ENCODE peak calls at places on chromosomes 5 and 9, in four cellular contexts. One of them, this sample, is unnamed.

GRCh38 chr9:94907246-94907936 is 180.9 kb downstream of the AOPEP start:
- DNase-seq in IMR-90: no peak
- DNase-seq in Caco-2: no peak
- DNase-seq in HepG2: no peak
- DNase-seq in this sample: no peak

GRCh38 chr9:38263534-38263933 is 129.0 kb upstream of the ALDH1B1 start:
- DNase-seq in IMR-90: peak
- DNase-seq in Caco-2: no peak
- DNase-seq in HepG2: peak
- DNase-seq in this sample: peak

GRCh38 chr9:133509179-133510083 is 15.3 kb downstream of the MYMK start:
- DNase-seq in IMR-90: no peak
- DNase-seq in Caco-2: peak
- DNase-seq in HepG2: no peak
- DNase-seq in this sample: peak

GRCh38 chr5:172602712-172603289 is 38.3 kb upstream of the NEURL1B start:
- DNase-seq in IMR-90: no peak
- DNase-seq in Caco-2: no peak
- DNase-seq in HepG2: no peak
- DNase-seq in this sample: no peak

GRCh38 chr5:77658662-77659061 is 20.1 kb upstream of the OTP start:
- DNase-seq in IMR-90: no peak
- DNase-seq in Caco-2: no peak
- DNase-seq in HepG2: no peak
- DNase-seq in this sample: no peak

GRCh38 chr5:32323741-32324140 is 11.0 kb upstream of the MTMR12 start:
- DNase-seq in IMR-90: no peak
- DNase-seq in Caco-2: no peak
- DNase-seq in HepG2: no peak
- DNase-seq in this sample: no peak

GRCh38 chr5:144313147-144313726 is 142.6 kb downstream of the KCTD16 start:
- DNase-seq in IMR-90: no peak
- DNase-seq in Caco-2: no peak
- DNase-seq in HepG2: no peak
- DNase-seq in this sample: no peak

GRCh38 chr5:172748341-172748843 is 22.6 kb downstream of the DUSP1 start:
- DNase-seq in IMR-90: no peak
- DNase-seq in Caco-2: no peak
- DNase-seq in HepG2: no peak
- DNase-seq in this sample: no peak

GRCh38 chr5:73299665-73300435 is 126.9 kb downstream of the TMEM174 start:
- DNase-seq in IMR-90: peak
- DNase-seq in Caco-2: no peak
- DNase-seq in HepG2: no peak
- DNase-seq in this sample: no peak

GRCh38 chr9:15642369-15642962 is 89.6 kb downstream of the CCDC171 start:
- DNase-seq in IMR-90: peak
- DNase-seq in Caco-2: no peak
- DNase-seq in HepG2: peak
- DNase-seq in this sample: no peak
- TF ChIP-seq CTCF in IMR-90: peak
- TF ChIP-seq CTCF in Caco-2: peak
- TF ChIP-seq CTCF in HepG2: peak
- TF ChIP-seq CTCF in this sample: peak

GRCh38 chr5:9955586-9955985 is 294.1 kb downstream of the ATPSCKMT start:
- DNase-seq in IMR-90: no peak
- DNase-seq in Caco-2: no peak
- DNase-seq in HepG2: no peak
- DNase-seq in this sample: no peak

GRCh38 chr5:9951861-9952260 is 297.8 kb downstream of the ATPSCKMT start:
- DNase-seq in IMR-90: no peak
- DNase-seq in Caco-2: no peak
- DNase-seq in HepG2: no peak
- DNase-seq in this sample: no peak

GRCh38 chr5:9953691-9954090 is 296.0 kb downstream of the ATPSCKMT start:
- DNase-seq in IMR-90: no peak
- DNase-seq in Caco-2: no peak
- DNase-seq in HepG2: no peak
- DNase-seq in this sample: no peak

GRCh38 chr5:9956725-9957124 is 293.0 kb downstream of the ATPSCKMT start:
- DNase-seq in IMR-90: no peak
- DNase-seq in Caco-2: no peak
- DNase-seq in HepG2: no peak
- DNase-seq in this sample: no peak

DNA sequence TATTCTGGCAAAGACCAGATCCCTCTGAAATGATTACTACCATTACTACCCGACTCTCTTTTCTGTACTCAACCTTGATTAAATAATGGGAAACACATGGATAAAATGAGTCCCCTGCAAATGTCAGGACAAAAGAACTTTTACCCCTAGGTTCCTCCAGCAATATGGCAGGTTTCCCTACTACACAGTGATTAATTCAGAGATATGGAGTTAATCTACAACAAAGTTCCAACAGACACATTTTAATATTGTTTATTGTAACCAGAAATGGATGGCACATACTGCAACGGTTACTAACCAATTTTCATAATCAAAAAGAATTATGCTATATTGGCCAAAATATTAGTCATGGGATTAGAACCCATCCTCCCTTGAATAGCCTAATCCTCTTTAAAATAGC is 294.8 kb downstream of the ATPSCKMT start:
- DNase-seq in IMR-90: no peak
- DNase-seq in Caco-2: no peak
- DNase-seq in HepG2: no peak
- DNase-seq in this sample: no peak
- TF ChIP-seq CTCF in IMR-90: no peak
- TF ChIP-seq CTCF in Caco-2: no peak
- TF ChIP-seq CTCF in HepG2: no peak
- TF ChIP-seq CTCF in this sample: no peak

DNA sequence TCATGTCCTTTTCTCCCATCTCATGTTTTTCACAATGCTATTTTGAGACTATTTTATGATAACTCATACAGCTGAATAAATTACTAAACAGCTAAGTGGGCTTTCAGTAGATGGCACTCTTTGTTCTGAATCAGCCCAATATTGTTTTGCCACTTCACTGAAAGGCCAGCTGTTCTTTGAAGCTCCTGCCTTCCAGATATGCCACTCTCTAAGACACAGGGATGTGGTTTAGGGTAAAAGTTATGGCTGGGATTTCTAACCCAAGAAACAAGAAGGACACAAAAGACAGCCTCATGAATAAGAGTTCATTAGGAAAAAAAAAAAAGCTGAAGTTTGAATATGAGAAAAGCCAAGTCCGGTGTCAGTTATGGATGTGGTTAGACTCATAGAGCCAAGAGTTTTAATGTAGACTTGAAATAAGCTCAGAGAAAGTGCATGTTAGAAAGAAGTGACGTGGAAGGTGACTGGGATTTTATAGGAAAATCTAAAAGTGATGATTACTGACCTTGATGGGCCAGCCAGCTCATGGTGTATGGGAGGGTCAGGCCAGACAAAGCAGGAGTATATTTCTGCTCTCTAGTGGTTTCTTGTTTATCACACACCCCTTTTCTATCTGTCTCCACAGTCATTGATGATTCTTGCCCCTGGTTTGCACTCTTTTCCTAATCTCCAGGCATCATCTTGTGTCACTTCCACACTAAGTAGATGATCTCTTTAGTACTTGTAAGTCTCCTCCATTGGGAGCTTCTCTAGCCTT is 488.5 kb downstream of the NR2F1-AS1 start:
- DNase-seq in IMR-90: peak
- DNase-seq in Caco-2: no peak
- DNase-seq in HepG2: no peak
- DNase-seq in this sample: no peak
- TF ChIP-seq CTCF in IMR-90: peak
- TF ChIP-seq CTCF in Caco-2: no peak
- TF ChIP-seq CTCF in HepG2: peak
- TF ChIP-seq CTCF in this sample: no peak

GRCh38 chr5:177576169-177576568 is 15.8 kb upstream of the TMED9 start:
- DNase-seq in IMR-90: no peak
- DNase-seq in Caco-2: no peak
- DNase-seq in HepG2: peak
- DNase-seq in this sample: no peak
- TF ChIP-seq CTCF in IMR-90: no peak
- TF ChIP-seq CTCF in Caco-2: no peak
- TF ChIP-seq CTCF in HepG2: peak
- TF ChIP-seq CTCF in this sample: no peak

GRCh38 chr9:2116073-2116472 is 100.9 kb downstream of the SMARCA2 start:
- DNase-seq in IMR-90: no peak
- DNase-seq in Caco-2: no peak
- DNase-seq in HepG2: peak
- DNase-seq in this sample: peak
- TF ChIP-seq CTCF in IMR-90: peak
- TF ChIP-seq CTCF in Caco-2: peak
- TF ChIP-seq CTCF in HepG2: peak
- TF ChIP-seq CTCF in this sample: peak

DNA sequence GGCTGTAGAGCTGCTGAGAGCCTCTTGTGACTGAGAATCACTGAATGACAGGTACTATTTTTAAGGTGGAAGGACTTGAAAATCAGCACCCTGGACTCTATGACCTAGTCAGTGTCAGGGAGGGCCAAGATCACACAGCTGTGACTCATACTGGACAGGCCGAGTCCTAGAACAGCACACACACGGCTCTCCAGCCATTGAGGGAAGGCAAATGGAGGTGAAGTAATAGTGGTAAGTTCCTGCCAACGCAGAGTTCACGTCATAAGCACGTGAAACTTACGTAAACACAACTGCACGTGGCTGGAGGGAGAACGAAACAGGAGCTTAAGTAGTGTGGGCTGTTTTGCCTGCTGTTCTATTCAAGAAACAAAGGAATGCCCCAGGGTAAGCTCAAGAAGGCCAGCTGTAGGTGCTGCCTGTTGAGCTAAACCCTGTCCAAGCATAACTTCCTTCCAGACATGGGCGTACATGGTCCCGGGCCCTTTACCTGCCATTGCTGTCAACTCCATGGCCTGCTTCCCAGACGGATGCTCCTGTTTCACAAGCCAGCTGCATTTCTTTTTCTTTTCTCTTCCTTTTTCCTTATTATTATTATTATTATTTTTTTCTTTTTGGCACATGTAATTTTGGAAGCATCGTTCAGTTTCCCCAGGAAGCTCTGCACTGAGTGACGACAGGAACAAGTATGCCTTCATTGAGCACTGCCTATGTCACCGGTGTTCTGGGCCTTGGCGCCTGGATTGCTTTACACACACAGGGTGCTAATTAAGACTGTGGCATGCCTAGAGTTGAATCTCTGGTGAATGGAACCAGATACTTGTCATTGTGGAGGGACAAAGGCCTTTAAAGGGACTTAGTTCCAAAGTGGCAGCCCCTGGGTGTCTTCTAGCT is 10.2 kb upstream of the LCP2 start:
- DNase-seq in IMR-90: peak
- DNase-seq in Caco-2: peak
- DNase-seq in HepG2: no peak
- DNase-seq in this sample: peak
- TF ChIP-seq CTCF in IMR-90: no peak
- TF ChIP-seq CTCF in Caco-2: no peak
- TF ChIP-seq CTCF in HepG2: no peak
- TF ChIP-seq CTCF in this sample: no peak

GRCh38 chr5:88727705-88728313 is 155.2 kb downstream of the MEF2C start:
- DNase-seq in IMR-90: peak
- DNase-seq in Caco-2: no peak
- DNase-seq in HepG2: no peak
- DNase-seq in this sample: no peak
- TF ChIP-seq CTCF in IMR-90: peak
- TF ChIP-seq CTCF in Caco-2: peak
- TF ChIP-seq CTCF in HepG2: peak
- TF ChIP-seq CTCF in this sample: peak

DNA sequence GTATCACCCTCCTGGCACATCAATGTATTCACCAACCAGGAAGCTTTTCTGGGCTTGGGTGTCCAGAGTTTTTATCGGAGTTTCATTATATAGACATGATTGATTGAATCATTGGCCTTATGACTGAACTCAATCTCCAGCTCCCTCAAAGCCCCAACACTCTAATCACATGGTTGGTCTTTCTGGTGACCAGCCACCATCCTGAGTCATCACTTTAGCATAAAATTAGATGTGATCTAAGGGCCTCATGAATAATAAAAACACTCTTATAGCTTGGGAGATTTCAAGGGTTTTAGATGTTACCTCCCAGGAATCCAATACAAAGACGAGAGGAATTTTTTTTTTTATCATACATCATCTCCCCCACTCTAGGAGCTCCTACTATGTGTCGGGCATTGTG is 7.7 kb upstream of the PBX3 start:
- DNase-seq in IMR-90: no peak
- DNase-seq in Caco-2: no peak
- DNase-seq in HepG2: no peak
- DNase-seq in this sample: no peak
- TF ChIP-seq CTCF in IMR-90: no peak
- TF ChIP-seq CTCF in Caco-2: no peak
- TF ChIP-seq CTCF in HepG2: no peak
- TF ChIP-seq CTCF in this sample: no peak

GRCh38 chr5:135883026-135883425 is 12.6 kb downstream of the IL9 start:
- DNase-seq in IMR-90: no peak
- DNase-seq in Caco-2: no peak
- DNase-seq in HepG2: no peak
- DNase-seq in this sample: no peak

GRCh38 chr5:135880801-135881200 is 14.8 kb downstream of the IL9 start:
- DNase-seq in IMR-90: no peak
- DNase-seq in Caco-2: no peak
- DNase-seq in HepG2: no peak
- DNase-seq in this sample: no peak

GRCh38 chr5:135881244-135881643 is 14.4 kb downstream of the IL9 start:
- DNase-seq in IMR-90: no peak
- DNase-seq in Caco-2: no peak
- DNase-seq in HepG2: no peak
- DNase-seq in this sample: no peak

GRCh38 chr5:135885031-135885430 is 10.6 kb downstream of the IL9 start:
- DNase-seq in IMR-90: no peak
- DNase-seq in Caco-2: no peak
- DNase-seq in HepG2: no peak
- DNase-seq in this sample: no peak

GRCh38 chr5:135883441-135883840 is 12.2 kb downstream of the IL9 start:
- DNase-seq in IMR-90: no peak
- DNase-seq in Caco-2: no peak
- DNase-seq in HepG2: no peak
- DNase-seq in this sample: peak
- TF ChIP-seq CTCF in IMR-90: peak
- TF ChIP-seq CTCF in Caco-2: peak
- TF ChIP-seq CTCF in HepG2: peak
- TF ChIP-seq CTCF in this sample: no peak